ENCODE peak calls at places on chromosomes 4 and X, in eight cellular contexts. E is upper lobe of right lung, Z is lower lobe of right lung, A is fibroblast of mammary gland, U is HL-60, W is testis, V is foreskin fibroblast, L is AG04450. N is an unnamed sample.
A peak's percentile ranks its signal among the peaks of the same experiment; 100 is the strongest.

GRCh38 chrX:129759576-129760061 is 20.1 kb upstream of the SASH3 start:
- DNase-seq in E (no peak), Z (peak; percentile 60), A (peak; percentile 84), U (no peak), W (peak; percentile 19), V (peak; percentile 48), L (peak; percentile 51), N (no peak)

GRCh38 chr4:40718571-40718970 is 31.2 kb upstream of the NSUN7 start:
- DNase-seq in E (no peak), Z (no peak), A (no peak), U (no peak), W (no peak), V (no peak), L (no peak), N (no peak)

GRCh38 chrX:69093960-69094935 is 71.0 kb downstream of the PJA1 start:
- DNase-seq in E (no peak), Z (no peak), A (peak; percentile 63), U (peak; percentile 1), W (peak; percentile 63), V (peak; percentile 8), L (no peak), N (no peak)

GRCh38 chr4:66182651-66183050 is 512.4 kb upstream of the EPHA5 start:
- DNase-seq in E (no peak), Z (no peak), A (no peak), U (no peak), W (no peak), V (no peak), L (no peak), N (no peak)

GRCh38 chrX:7828594-7828993 is 14.4 kb upstream of the VCX start:
- DNase-seq in E (no peak), Z (no peak), A (peak; percentile 27), U (no peak), W (peak; percentile 13), V (no peak), L (no peak), N (no peak)

GRCh38 chrX:119093991-119094741 is 21.4 kb downstream of the CT47C1 start:
- DNase-seq in E (no peak), Z (no peak), A (peak; percentile 61), U (no peak), W (no peak), V (peak; percentile 8), L (no peak), N (no peak)

GRCh38 chr4:26326791-26327190 is 6.0 kb downstream of the RBPJ start:
- DNase-seq in E (no peak), Z (no peak), A (peak; percentile 92), U (no peak), W (no peak), V (peak; percentile 95), L (peak; percentile 89), N (no peak)

GRCh38 chr4:189988892-189989431 is 38.1 kb downstream of the FRG2 start:
- DNase-seq in E (no peak), Z (no peak), A (no peak), U (no peak), W (no peak), V (no peak), L (no peak), N (no peak)

GRCh38 chr4:143420227-143420626 is 83.6 kb downstream of the GAB1 start:
- DNase-seq in E (no peak), Z (no peak), A (no peak), U (no peak), W (no peak), V (no peak), L (no peak), N (no peak)

GRCh38 chr4:37438880-37439279 is 194.3 kb downstream of the NWD2 start:
- DNase-seq in E (no peak), Z (no peak), A (peak; percentile 7), U (no peak), W (no peak), V (no peak), L (no peak), N (no peak)

GRCh38 chr4:17273047-17273446 is 238.8 kb downstream of the QDPR start:
- DNase-seq in E (no peak), Z (no peak), A (peak; percentile 15), U (no peak), W (no peak), V (peak; percentile 8), L (no peak), N (no peak)

GRCh38 chr4:145101091-145101490 is 3.0 kb downstream of the ABCE1 start:
- DNase-seq in E (no peak), Z (no peak), A (peak; percentile 13), U (no peak), W (no peak), V (no peak), L (no peak), N (no peak)

GRCh38 chr4:168854216-168854921 is 155.7 kb downstream of the CBR4 start:
- DNase-seq in E (no peak), Z (no peak), A (peak; percentile 89), U (no peak), W (no peak), V (no peak), L (no peak), N (no peak)

GRCh38 chrX:103518571-103518970 is 718 bp downstream of the RAB40A start:
- DNase-seq in E (no peak), Z (no peak), A (peak; percentile 68), U (no peak), W (no peak), V (no peak), L (no peak), N (no peak)

GRCh38 chr4:166174717-166175510 is 301.9 kb downstream of the TLL1 start:
- DNase-seq in E (no peak), Z (no peak), A (peak; percentile 3), U (no peak), W (no peak), V (no peak), L (no peak), N (no peak)

GRCh38 chr4:86721412-86721811 is 127.3 kb downstream of the PTPN13 start:
- DNase-seq in E (no peak), Z (no peak), A (no peak), U (no peak), W (no peak), V (no peak), L (no peak), N (no peak)

GRCh38 chr4:185381794-185382193 is 13.9 kb downstream of the LRP2BP start:
- DNase-seq in E (no peak), Z (no peak), A (peak; percentile 37), U (no peak), W (no peak), V (no peak), L (no peak), N (no peak)

GRCh38 chr4:37219251-37219650 is 25.3 kb upstream of the NWD2 start:
- DNase-seq in E (no peak), Z (no peak), A (no peak), U (no peak), W (no peak), V (no peak), L (no peak), N (no peak)

GRCh38 chr4:185782523-185782922 is 29.5 kb downstream of the SORBS2 start:
- DNase-seq in E (no peak), Z (no peak), A (peak; percentile 50), U (no peak), W (no peak), V (no peak), L (no peak), N (no peak)

GRCh38 chr4:121554377-121554776 is 142.4 kb downstream of the ANXA5 start:
- DNase-seq in E (no peak), Z (no peak), A (peak; percentile 74), U (no peak), W (no peak), V (peak; percentile 51), L (no peak), N (no peak)

DNA sequence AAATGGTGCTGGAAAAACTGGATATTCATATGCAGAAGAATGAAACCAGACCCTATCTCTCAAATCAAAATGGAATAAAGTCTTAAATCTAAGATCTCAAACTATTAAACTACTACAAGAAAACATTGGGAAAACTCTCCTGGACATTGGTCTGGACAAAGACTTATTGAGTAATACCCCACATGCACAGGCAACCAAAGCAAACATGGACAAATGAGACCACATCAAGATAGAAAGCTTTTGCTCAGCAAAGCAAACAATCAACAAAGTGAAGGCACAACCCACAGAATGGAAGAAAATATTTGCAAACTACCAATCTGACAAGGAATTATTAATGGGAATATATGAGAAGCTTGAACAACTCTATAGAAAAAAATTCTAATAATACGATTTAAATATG is 284.4 kb upstream of the FGF16 start:
- DNase-seq in E (no peak), Z (no peak), A (no peak), U (no peak), W (no peak), V (no peak), L (no peak), N (no peak)
- TF ChIP-seq CTCF in E (no peak), Z (no peak), A (no peak), U (no peak), W (no peak), V (no peak), L (no peak), N (no peak)

GRCh38 chr4:172998527-172999469 is 169.8 kb upstream of the GALNT7 start:
- DNase-seq in E (no peak), Z (no peak), A (peak; percentile 91), U (no peak), W (no peak), V (peak; percentile 68), L (no peak), N (peak; percentile 75)
- H3K4me3 ChIP-seq in E (no peak overlapping the region), Z (no peak overlapping the region), A (no peak overlapping the region), U (no peak overlapping the region), W (no peak overlapping the region), V (no peak overlapping the region), L (no peak overlapping the region), N (no peak overlapping the region)

DNA sequence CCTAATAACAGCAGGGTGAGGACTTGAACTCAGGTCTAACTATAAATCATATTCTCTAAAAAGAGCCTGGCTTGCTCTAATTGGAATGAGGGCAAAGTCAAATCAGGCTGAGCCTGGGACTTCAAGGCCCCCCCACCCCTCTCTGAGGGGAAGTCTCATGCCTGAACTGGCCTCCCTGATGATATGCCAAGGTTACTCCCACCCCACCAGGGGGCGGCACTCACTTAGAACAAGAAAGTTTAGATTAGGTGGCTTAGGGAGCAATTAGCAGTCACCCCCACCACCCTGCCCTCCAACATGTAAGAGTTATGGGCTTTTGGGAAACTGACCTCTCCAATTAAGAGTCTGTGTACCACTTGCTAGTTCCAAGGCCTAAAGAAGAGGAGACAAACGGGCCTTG is 2.7 kb downstream of the FOXO4 start:
- DNase-seq in E (peak; percentile 75), Z (peak; percentile 67), A (peak; percentile 42), U (no peak), W (peak; percentile 83), V (peak; percentile 18), L (no peak), N (no peak)
- TF ChIP-seq CTCF in E (peak; percentile 50), Z (peak; percentile 55), A (peak; percentile 37), U (peak; percentile 32), W (peak; percentile 25), V (peak; percentile 29), L (peak; percentile 47), N (peak; percentile 58)

DNA sequence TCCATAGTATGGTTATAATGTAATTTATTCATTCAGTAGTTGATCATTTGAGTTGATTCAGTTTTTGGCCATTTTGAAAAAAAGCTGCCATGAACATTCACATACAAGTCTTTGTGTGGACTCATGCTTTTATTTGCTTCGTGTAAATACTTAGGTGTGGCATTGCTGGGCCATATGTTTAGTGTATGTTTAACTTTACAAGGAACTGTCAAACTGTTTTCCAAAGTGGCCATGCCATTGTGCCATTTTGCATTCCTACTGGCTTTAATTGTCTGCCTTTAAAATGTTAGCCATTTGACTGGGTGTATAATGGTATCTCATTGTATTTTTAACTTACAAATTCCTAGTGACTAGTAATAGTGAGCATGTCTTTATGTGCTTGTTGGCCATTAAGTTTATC is 8.8 kb downstream of the MTM1 start:
- DNase-seq in E (no peak), Z (no peak), A (no peak), U (no peak), W (no peak), V (no peak), L (no peak), N (no peak)
- H3K4me3 ChIP-seq in E (no peak overlapping the region), Z (no peak overlapping the region), A (no peak overlapping the region), U (no peak overlapping the region), W (no peak overlapping the region), V (no peak overlapping the region), L (no peak overlapping the region), N (no peak overlapping the region)

N was measured in epithelial cell of proximal tubule.